ENCODE peak calls at places on chromosomes 1 and 21, in five cellular contexts. U is psoas muscle; I is upper lobe of left lung; Q is CD8-positive, alpha-beta memory T cell; L is testis. X is an unnamed sample. For H3K4me1, the result is how much of the 10 kb centered on the place peaks cover.

GRCh38 chr1:200134116-200134515 is 106.6 kb downstream of the NR5A2 start:
- DNase-seq in U (no peak), I (no peak), Q (no peak), L (no peak), X (no peak)

GRCh38 chr1:21220815-21221214 is 44.1 kb upstream of the EIF4G3 start:
- DNase-seq in U (no peak), I (no peak), Q (no peak), L (no peak), X (no peak)

GRCh38 chr1:36089393-36090121 is 865 bp downstream of the ADPRS start:
- DNase-seq in U (no peak), I (no peak), Q (no peak), L (peak), X (peak)

GRCh38 chr1:234230414-234230862 is 142.8 kb upstream of the COA6 start:
- DNase-seq in U (no peak), I (no peak), Q (no peak), L (no peak), X (no peak)

GRCh38 chr1:12536023-12536639 is 81.9 kb downstream of the DHRS3 start:
- DNase-seq in U (no peak), I (no peak), Q (no peak), L (no peak), X (no peak)

GRCh38 chr1:71796044-71796443 is 486.3 kb downstream of the NEGR1 start:
- DNase-seq in U (no peak), I (no peak), Q (no peak), L (no peak), X (no peak)

GRCh38 chr1:175555266-175555665 is 188.1 kb downstream of the TNR start:
- DNase-seq in U (no peak), I (no peak), Q (no peak), L (no peak), X (no peak)

GRCh38 chr21:31335957-31336738 is 7.9 kb downstream of the TIAM1 start:
- DNase-seq in U (no peak), I (no peak), Q (no peak), L (no peak), X (peak)

GRCh38 chr1:17403081-17403480 is 31.1 kb downstream of the PADI6 start:
- DNase-seq in U (no peak), I (no peak), Q (no peak), L (no peak), X (no peak)

GRCh38 chr1:196407358-196408041 is 200.7 kb downstream of the KCNT2 start:
- DNase-seq in U (no peak), I (no peak), Q (no peak), L (no peak), X (peak)

GRCh38 chr1:52554756-52555155 is 1.9 kb upstream of the TUT4 start:
- DNase-seq in U (no peak), I (no peak), Q (no peak), L (no peak), X (peak)

GRCh38 chr1:42325014-42325402 is 10.0 kb downstream of the FOXJ3 start:
- DNase-seq in U (no peak), I (no peak), Q (no peak), L (no peak), X (no peak)

GRCh38 chr1:42323551-42323950 is 11.5 kb downstream of the FOXJ3 start:
- DNase-seq in U (no peak), I (no peak), Q (no peak), L (no peak), X (no peak)

GRCh38 chr1:42321731-42322130 is 13.3 kb downstream of the FOXJ3 start:
- DNase-seq in U (no peak), I (no peak), Q (no peak), L (no peak), X (no peak)

GRCh38 chr1:42322577-42322976 is 12.5 kb downstream of the FOXJ3 start:
- DNase-seq in U (no peak), I (no peak), Q (no peak), L (no peak), X (peak)

DNA sequence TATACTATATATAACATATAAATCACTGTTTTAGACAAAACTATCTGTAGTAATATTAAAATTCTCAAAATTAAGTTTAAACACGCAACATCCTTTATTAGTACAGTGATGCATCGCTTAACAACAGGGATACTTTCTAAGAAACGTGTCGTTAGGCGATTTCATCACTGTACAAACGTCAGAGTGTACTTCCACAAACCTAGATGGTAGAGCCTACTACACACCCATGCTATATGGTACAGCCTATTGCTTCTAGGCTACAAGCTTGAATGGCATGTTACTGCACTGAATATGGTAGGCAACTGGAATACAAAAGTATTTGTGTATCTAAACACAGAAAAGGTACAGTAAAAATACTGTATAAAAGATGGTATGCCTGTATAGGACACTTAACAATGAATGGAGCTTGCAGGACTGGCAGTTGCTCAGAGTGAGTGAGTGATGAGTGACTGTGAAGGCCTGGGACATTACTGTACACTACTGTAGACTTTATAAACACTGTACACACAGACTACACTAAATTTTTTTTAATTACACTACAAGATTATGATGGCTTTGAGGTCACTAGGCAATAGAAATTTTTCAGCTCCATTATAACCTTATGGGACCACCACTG is 10.5 kb downstream of the FOXJ3 start:
- DNase-seq in U (no peak), I (no peak), Q (no peak), L (no peak), X (no peak)
- H3K4me1 ChIP-seq in U (half or more), I (under half), Q (half or more), L (under half), X (under half)

GRCh38 chr21:42227909-42228708 is 9.2 kb downstream of the ABCG1 start:
- DNase-seq in U (peak), I (peak), Q (peak), L (peak), X (peak)

GRCh38 chr21:42229676-42230075 is 10.7 kb downstream of the ABCG1 start:
- DNase-seq in U (no peak), I (no peak), Q (no peak), L (no peak), X (no peak)

GRCh38 chr21:42230636-42231035 is 11.7 kb downstream of the ABCG1 start:
- DNase-seq in U (no peak), I (no peak), Q (no peak), L (no peak), X (no peak)

GRCh38 chr21:42231761-42232160 is 12.8 kb downstream of the ABCG1 start:
- DNase-seq in U (peak), I (no peak), Q (no peak), L (no peak), X (no peak)

DNA sequence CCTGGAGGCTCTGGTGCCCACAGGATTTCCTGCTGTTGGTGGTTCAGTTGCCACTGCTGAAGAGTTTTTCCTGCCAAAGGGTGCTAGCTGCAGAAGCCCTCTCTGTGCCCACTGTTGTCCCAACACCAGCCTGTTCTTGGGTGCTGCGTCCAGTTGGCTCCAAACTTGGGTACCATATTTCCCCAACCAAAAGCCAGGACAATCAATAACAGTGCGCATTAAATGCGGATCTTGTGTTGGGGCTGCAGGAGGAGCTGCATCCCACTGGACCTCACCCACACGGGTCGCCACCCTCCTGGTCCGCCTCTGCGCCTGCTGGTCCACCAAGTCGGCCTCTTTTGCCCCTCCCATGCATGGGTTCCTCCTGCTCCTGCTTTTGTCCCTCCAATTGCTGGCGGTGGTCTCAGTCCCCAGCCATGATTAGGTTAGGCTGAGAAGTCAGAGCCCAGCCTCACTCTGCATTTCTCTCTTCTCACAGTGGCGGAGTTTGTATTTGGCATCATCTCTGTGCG is 9.8 kb downstream of the ABCG1 start:
- DNase-seq in U (no peak), I (no peak), Q (no peak), L (no peak), X (no peak)
- H3K4me3 ChIP-seq in U (no peak), I (no peak), Q (peak), L (no peak), X (peak)

DNA sequence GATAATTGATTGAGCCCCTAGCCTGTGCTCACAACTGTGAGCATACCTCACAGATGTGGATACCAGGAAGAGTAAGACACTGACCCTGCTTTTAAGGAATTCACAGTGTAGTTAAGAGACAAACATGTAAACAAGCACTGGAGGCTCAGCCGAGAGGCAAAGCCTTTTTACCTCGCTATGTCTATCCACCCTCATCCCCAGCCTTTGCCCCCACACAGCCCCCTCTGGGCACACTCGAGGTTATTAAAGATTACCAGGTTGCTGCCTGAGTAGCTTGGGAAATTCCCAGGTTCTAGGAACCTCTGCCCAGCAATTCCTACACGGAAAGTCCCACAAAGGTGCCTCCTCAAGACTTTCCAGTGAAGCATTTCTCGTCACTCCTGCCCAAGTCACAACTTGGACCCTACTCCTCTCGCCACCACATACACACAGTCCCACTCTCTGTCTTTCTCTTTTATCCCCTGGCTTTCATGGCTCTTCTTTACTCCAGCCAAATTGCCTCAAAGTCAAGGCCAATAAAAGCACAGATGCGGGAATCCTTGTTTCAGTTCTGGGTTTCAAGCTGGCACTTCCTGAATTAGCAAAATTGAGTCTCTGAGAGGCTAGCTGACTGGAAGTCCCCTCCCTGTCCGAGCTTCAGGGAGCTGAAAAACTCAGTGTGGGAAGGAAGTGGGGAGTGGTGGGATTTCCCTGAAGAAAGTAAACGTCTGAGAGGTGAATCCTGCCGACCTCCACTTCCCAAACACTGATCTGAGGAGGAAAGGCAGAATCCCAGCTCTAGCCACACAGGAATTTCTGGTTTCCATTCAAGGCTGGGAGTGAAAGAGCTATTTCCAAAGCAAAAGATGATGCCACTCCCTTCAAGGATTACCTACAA is 7.6 kb downstream of the DENND2D start:
- DNase-seq in U (no peak), I (peak), Q (no peak), L (no peak), X (peak)
- H3K4me1 ChIP-seq in U (under half), I (under half), Q (half or more), L (under half), X (half or more)

GRCh38 chr1:31762726-31763670 is 1.1 kb downstream of the ADGRB2 start:
- DNase-seq in U (peak), I (peak), Q (peak), L (peak), X (peak)
- H3K4me3 ChIP-seq in U (peak), I (peak), Q (peak), L (no peak), X (peak)

GRCh38 chr1:9902060-9902452 is 8.0 kb downstream of the CTNNBIP1 start:
- DNase-seq in U (no peak), I (no peak), Q (no peak), L (no peak), X (no peak)

GRCh38 chr1:9903801-9904527 is 6.1 kb downstream of the CTNNBIP1 start:
- DNase-seq in U (no peak), I (no peak), Q (no peak), L (no peak), X (no peak)

GRCh38 chr1:9904571-9904970 is 5.5 kb downstream of the CTNNBIP1 start:
- DNase-seq in U (no peak), I (no peak), Q (no peak), L (no peak), X (no peak)

GRCh38 chr1:9900142-9901043 is 9.7 kb downstream of the CTNNBIP1 start:
- DNase-seq in U (no peak), I (peak), Q (no peak), L (peak), X (no peak)

GRCh38 chr1:9901148-9902059 is 8.7 kb downstream of the CTNNBIP1 start:
- DNase-seq in U (no peak), I (peak), Q (no peak), L (peak), X (no peak)
- H3K4me1 ChIP-seq in U (under half), I (under half), Q (under half), L (under half), X (under half)

GRCh38 chr1:154867841-154868610 is 2.1 kb downstream of the KCNN3 start:
- DNase-seq in U (no peak), I (no peak), Q (no peak), L (no peak), X (no peak)
- H3K4me3 ChIP-seq in U (peak), I (no peak), Q (no peak), L (no peak), X (no peak)

GRCh38 chr1:158180741-158181576 is at the start of gene CD1D:
- DNase-seq in U (peak), I (peak), Q (no peak), L (peak), X (peak)
- H3K4me1 ChIP-seq in U (under half), I (under half), Q (under half), L (under half), X (under half)

DNA sequence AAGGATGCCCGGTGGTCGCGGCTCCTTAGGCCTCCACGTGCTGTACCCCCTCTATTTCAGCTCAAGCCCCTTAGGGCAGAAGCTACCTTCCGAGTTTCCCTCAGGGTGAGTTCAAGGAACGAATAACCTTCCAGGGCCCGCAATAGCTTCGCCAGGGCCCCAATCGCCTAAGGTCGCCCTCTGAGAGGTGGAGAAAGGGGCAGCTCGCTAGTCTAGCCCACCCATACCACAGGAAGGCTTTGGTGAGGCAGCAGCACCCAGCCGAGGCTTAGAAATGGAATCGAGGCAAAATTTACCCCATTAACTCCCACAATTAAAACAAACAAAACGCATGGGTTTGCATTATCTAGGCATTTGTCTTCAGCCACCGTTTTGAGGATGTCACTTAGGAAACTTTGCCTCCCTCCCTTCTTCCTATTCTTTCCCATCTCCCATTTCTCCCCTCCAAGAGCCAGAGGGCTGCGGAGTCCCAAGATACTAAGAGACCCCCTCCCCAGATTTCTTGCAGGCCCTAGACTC is 954 bp downstream of the WNT2B start:
- DNase-seq in U (no peak), I (no peak), Q (no peak), L (no peak), X (no peak)
- H3K4me3 ChIP-seq in U (no peak), I (no peak), Q (no peak), L (peak), X (no peak)

X was measured in adipocyte.